ENCODE peak calls at places on chromosomes 12 and 14, in five cellular contexts. U is ureter; Z is lung microvascular endothelial cell; Q is activated CD8-positive, alpha-beta memory T cell treated with anti-CD3 and anti-CD28 coated beads for 24 hours; B is astrocyte of the spinal cord. K is an unnamed sample.

GRCh38 chr14:101499513-101499912 is 61.8 kb upstream of the DIO3 start:
- DNase-seq in B (no peak), Z (no peak), Q (no peak), U (peak), K (no peak)

GRCh38 chr12:115320967-115321366 is 637.0 kb upstream of the TBX3 start:
- DNase-seq in U (no peak), B (no peak), Q (no peak), Z (no peak), K (no peak)

GRCh38 chr12:46342562-46343033 is 30.0 kb downstream of the SLC38A2 start:
- DNase-seq in Q (no peak), B (peak), U (no peak), Z (peak), K (peak)

GRCh38 chr12:92995258-92995905 is 66.3 kb upstream of the EEA1 start:
- DNase-seq in Q (no peak), B (no peak), U (no peak), Z (no peak), K (no peak)

GRCh38 chr12:56839489-56840442 is 76.6 kb downstream of the HSD17B6 start:
- DNase-seq in B (peak), Q (peak), Z (peak), U (peak), K (peak)

GRCh38 chr14:58922211-58922940 is 266.1 kb upstream of the DAAM1 start:
- DNase-seq in Q (no peak), Z (no peak), U (no peak), B (no peak), K (no peak)

GRCh38 chr12:131775904-131776889 is 52.0 kb upstream of the MMP17 start:
- DNase-seq in Z (no peak), B (no peak), U (no peak), Q (no peak), K (no peak)

GRCh38 chr14:64704743-64705405 is 650 bp downstream of the PLEKHG3 start:
- DNase-seq in U (no peak), Q (peak), B (no peak), Z (peak), K (peak)

GRCh38 chr14:95614335-95614734 is 71.9 kb upstream of the TCL1B start:
- DNase-seq in U (no peak), Q (no peak), B (no peak), Z (no peak), K (no peak)

GRCh38 chr12:75883241-75883640 is 148.3 kb downstream of the PHLDA1 start:
- DNase-seq in Z (no peak), Q (no peak), B (no peak), U (no peak), K (no peak)

GRCh38 chr14:65297744-65298143 is 114.8 kb upstream of the FUT8 start:
- DNase-seq in B (no peak), U (no peak), Z (no peak), Q (no peak), K (no peak)